ENCODE peak calls at places on chromosomes 4 and X, in four cellular contexts. One of them, this sample, is unnamed.

GRCh38 chr4:10007436-10007740 is 13.9 kb downstream of the SLC2A9 start:
- DNase-seq in H1: no peak
- DNase-seq in IMR-90: no peak
- DNase-seq in mesendoderm: no peak
- DNase-seq in this sample: no peak

GRCh38 chrX:45143455-45143854 is 57.2 kb downstream of the DIPK2B start:
- DNase-seq in H1: no peak
- DNase-seq in IMR-90: no peak
- DNase-seq in mesendoderm: no peak
- DNase-seq in this sample: no peak

GRCh38 chr4:124427095-124427767 is 285.3 kb downstream of the ANKRD50 start:
- DNase-seq in H1: no peak
- DNase-seq in IMR-90: no peak
- DNase-seq in mesendoderm: peak; percentile 24
- DNase-seq in this sample: no peak

GRCh38 chr4:77481856-77482255 is 123.8 kb upstream of the CXCL13 start:
- DNase-seq in H1: no peak
- DNase-seq in IMR-90: no peak
- DNase-seq in mesendoderm: no peak
- DNase-seq in this sample: no peak

GRCh38 chr4:88953400-88953799 is 103.6 kb downstream of the FAM13A start:
- DNase-seq in H1: no peak
- DNase-seq in IMR-90: no peak
- DNase-seq in mesendoderm: no peak
- DNase-seq in this sample: no peak

GRCh38 chr4:83196936-83197335 is 82.4 kb upstream of the PLAC8 start:
- DNase-seq in H1: no peak
- DNase-seq in IMR-90: no peak
- DNase-seq in mesendoderm: no peak
- DNase-seq in this sample: no peak

GRCh38 chr4:169070071-169070894 is 60.2 kb upstream of the CBR4 start:
- DNase-seq in H1: no peak
- DNase-seq in IMR-90: peak; percentile 70
- DNase-seq in mesendoderm: peak; percentile 97
- DNase-seq in this sample: peak; percentile 85

GRCh38 chrX:109777749-109778148 is 44.7 kb upstream of the ACSL4 start:
- DNase-seq in H1: no peak
- DNase-seq in IMR-90: no peak
- DNase-seq in mesendoderm: no peak
- DNase-seq in this sample: no peak

GRCh38 chr4:74794341-74794801 is at the start of gene BTC:
- DNase-seq in H1: peak; percentile 60
- DNase-seq in IMR-90: no peak
- DNase-seq in mesendoderm: peak; percentile 60
- DNase-seq in this sample: peak; percentile 58

GRCh38 chr4:123106741-123107140 is 184.3 kb upstream of the NUDT6 start:
- DNase-seq in H1: no peak
- DNase-seq in IMR-90: no peak
- DNase-seq in mesendoderm: no peak
- DNase-seq in this sample: no peak

GRCh38 chr4:4432341-4433125 is 45.6 kb downstream of the NSG1 start:
- DNase-seq in H1: no peak
- DNase-seq in IMR-90: no peak
- DNase-seq in mesendoderm: no peak
- DNase-seq in this sample: no peak

GRCh38 chr4:44160776-44161377 is 287.7 kb downstream of the KCTD8 start:
- DNase-seq in H1: no peak
- DNase-seq in IMR-90: no peak
- DNase-seq in mesendoderm: no peak
- DNase-seq in this sample: no peak

GRCh38 chr4:174665799-174666198 is 143.5 kb upstream of the HPGD start:
- DNase-seq in H1: no peak
- DNase-seq in IMR-90: no peak
- DNase-seq in mesendoderm: no peak
- DNase-seq in this sample: no peak

GRCh38 chr4:140757220-140757607 is 1.0 kb upstream of the TBC1D9 start:
- DNase-seq in H1: no peak
- DNase-seq in IMR-90: no peak
- DNase-seq in mesendoderm: no peak
- DNase-seq in this sample: no peak

GRCh38 chr4:99395595-99396364 is 39.4 kb downstream of the ADH7 start:
- DNase-seq in H1: no peak
- DNase-seq in IMR-90: peak; percentile 67
- DNase-seq in mesendoderm: no peak
- DNase-seq in this sample: no peak

GRCh38 chrX:136823175-136823574 is 42.4 kb upstream of the ARHGEF6 start:
- DNase-seq in H1: no peak
- DNase-seq in IMR-90: peak; percentile 54
- DNase-seq in mesendoderm: no peak
- DNase-seq in this sample: no peak

GRCh38 chrX:11739796-11740195 is 18.2 kb upstream of the MSL3 start:
- DNase-seq in H1: no peak
- DNase-seq in IMR-90: no peak
- DNase-seq in mesendoderm: no peak
- DNase-seq in this sample: no peak

GRCh38 chrX:16653424-16653823 is 3.5 kb downstream of the S100G start:
- DNase-seq in H1: no peak
- DNase-seq in IMR-90: no peak
- DNase-seq in mesendoderm: no peak
- DNase-seq in this sample: no peak

GRCh38 chrX:52031371-52031770 is 37.6 kb downstream of the MAGED4B start:
- DNase-seq in H1: no peak
- DNase-seq in IMR-90: no peak
- DNase-seq in mesendoderm: no peak
- DNase-seq in this sample: no peak

GRCh38 chr4:184288451-184289178 is 70.9 kb upstream of the ENPP6 start:
- DNase-seq in H1: peak; percentile 43
- DNase-seq in IMR-90: no peak
- DNase-seq in mesendoderm: no peak
- DNase-seq in this sample: no peak

GRCh38 chr4:157803441-157804168 is 369.2 kb downstream of the GASK1B start:
- DNase-seq in H1: no peak
- DNase-seq in IMR-90: no peak
- DNase-seq in mesendoderm: no peak
- DNase-seq in this sample: no peak

GRCh38 chrX:123846598-123847038 is 13.2 kb upstream of the XIAP start:
- DNase-seq in H1: no peak
- DNase-seq in IMR-90: peak; percentile 41
- DNase-seq in mesendoderm: no peak
- DNase-seq in this sample: no peak

GRCh38 chrX:69117876-69118526 is 47.3 kb downstream of the PJA1 start:
- DNase-seq in H1: no peak
- DNase-seq in IMR-90: no peak
- DNase-seq in mesendoderm: no peak
- DNase-seq in this sample: no peak

GRCh38 chrX:153953342-153953830 is 8.9 kb upstream of the RENBP start:
- DNase-seq in H1: peak; percentile 91
- DNase-seq in IMR-90: peak; percentile 50
- DNase-seq in mesendoderm: peak; percentile 65
- DNase-seq in this sample: peak; percentile 74

GRCh38 chr4:117529401-117529800 is 444.0 kb upstream of the TRAM1L1 start:
- DNase-seq in H1: no peak
- DNase-seq in IMR-90: no peak
- DNase-seq in mesendoderm: no peak
- DNase-seq in this sample: no peak

GRCh38 chr4:169823685-169824084 is 65.9 kb upstream of the HPF1 start:
- DNase-seq in H1: peak; percentile 58
- DNase-seq in IMR-90: peak; percentile 60
- DNase-seq in mesendoderm: peak; percentile 87
- DNase-seq in this sample: peak; percentile 63

GRCh38 chrX:38347136-38347535 is 5.3 kb upstream of the OTC start:
- DNase-seq in H1: no peak
- DNase-seq in IMR-90: peak; percentile 52
- DNase-seq in mesendoderm: peak; percentile 60
- DNase-seq in this sample: no peak

GRCh38 chrX:139882299-139882698 is 50.6 kb downstream of the ATP11C start:
- DNase-seq in H1: no peak
- DNase-seq in IMR-90: no peak
- DNase-seq in mesendoderm: no peak
- DNase-seq in this sample: no peak

GRCh38 chr4:171035909-171036308 is 777.3 kb upstream of the GALNTL6 start:
- DNase-seq in H1: no peak
- DNase-seq in IMR-90: no peak
- DNase-seq in mesendoderm: no peak
- DNase-seq in this sample: no peak

GRCh38 chr4:77193511-77194236 is 36.7 kb downstream of the CCNG2 start:
- DNase-seq in H1: peak; percentile 80
- DNase-seq in IMR-90: no peak
- DNase-seq in mesendoderm: peak; percentile 88
- DNase-seq in this sample: peak; percentile 91

GRCh38 chr4:40984051-40984450 is 230.3 kb downstream of the APBB2 start:
- DNase-seq in H1: no peak
- DNase-seq in IMR-90: peak; percentile 21
- DNase-seq in mesendoderm: no peak
- DNase-seq in this sample: no peak

GRCh38 chr4:77773101-77773500 is 46.1 kb downstream of the CNOT6L start:
- DNase-seq in H1: no peak
- DNase-seq in IMR-90: peak; percentile 87
- DNase-seq in mesendoderm: no peak
- DNase-seq in this sample: no peak

GRCh38 chrX:129773649-129774458 is 5.9 kb upstream of the SASH3 start:
- DNase-seq in H1: no peak
- DNase-seq in IMR-90: no peak
- DNase-seq in mesendoderm: no peak
- DNase-seq in this sample: no peak

GRCh38 chrX:96394566-96394965 is 290.1 kb upstream of the DIAPH2 start:
- DNase-seq in H1: no peak
- DNase-seq in IMR-90: peak; percentile 41
- DNase-seq in mesendoderm: peak; percentile 16
- DNase-seq in this sample: no peak

GRCh38 chr4:8435656-8436121 is 4.8 kb downstream of the ACOX3 start:
- DNase-seq in H1: no peak
- DNase-seq in IMR-90: peak; percentile 15
- DNase-seq in mesendoderm: peak; percentile 90
- DNase-seq in this sample: no peak

GRCh38 chr4:20444599-20445337 is 193.1 kb downstream of the SLIT2 start:
- DNase-seq in H1: no peak
- DNase-seq in IMR-90: no peak
- DNase-seq in mesendoderm: no peak
- DNase-seq in this sample: no peak

GRCh38 chr4:113109106-113109740 is 59.8 kb downstream of the ANK2 start:
- DNase-seq in H1: no peak
- DNase-seq in IMR-90: no peak
- DNase-seq in mesendoderm: no peak
- DNase-seq in this sample: no peak

GRCh38 chr4:119736559-119736958 is 108.0 kb upstream of the PDE5A start:
- DNase-seq in H1: no peak
- DNase-seq in IMR-90: peak; percentile 50
- DNase-seq in mesendoderm: no peak
- DNase-seq in this sample: no peak

DNA sequence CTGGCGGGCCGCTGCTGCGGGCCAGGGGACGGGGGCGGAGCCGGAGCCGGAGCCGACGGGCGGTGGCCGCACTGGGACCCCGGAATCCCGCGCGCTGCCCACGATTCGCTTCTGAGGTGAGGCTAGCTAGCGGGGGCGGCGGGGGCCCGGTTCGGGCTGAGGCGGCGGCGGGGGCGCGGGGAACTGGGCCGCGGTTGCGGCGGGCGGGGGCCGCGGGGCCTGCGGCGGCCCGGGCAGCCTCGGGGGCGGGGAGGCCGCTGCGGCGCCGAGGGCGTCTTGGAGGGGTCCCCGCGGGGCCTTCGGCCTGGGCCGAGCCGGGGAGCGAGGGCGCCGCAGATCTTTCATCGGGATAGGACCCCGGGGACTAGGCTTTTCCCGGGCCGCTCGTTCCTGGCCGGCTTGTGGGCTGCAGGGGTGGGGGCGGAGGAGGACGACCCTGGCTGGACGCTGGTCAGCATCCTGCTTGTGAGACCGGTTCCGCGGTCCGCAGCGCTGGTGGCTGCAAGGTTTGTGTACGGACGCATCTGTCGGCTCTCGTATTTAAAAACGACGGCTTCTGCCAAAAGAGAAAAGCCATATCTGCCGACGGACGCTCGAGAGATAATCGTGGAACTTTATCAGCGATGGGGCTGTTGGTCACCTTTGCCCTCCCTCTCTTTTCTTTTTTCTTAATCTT is 403 bp downstream of the ADD1 start:
- DNase-seq in H1: no peak
- DNase-seq in IMR-90: peak; percentile 24
- DNase-seq in mesendoderm: peak; percentile 49
- DNase-seq in this sample: peak; percentile 43
- H3K56ac ChIP-seq in H1: peak overlapping the region; percentile 53
- H3K56ac ChIP-seq in IMR-90: peak overlapping the region; percentile 77
- H3K56ac ChIP-seq in mesendoderm: peak overlapping the region; percentile 90
- H3K56ac ChIP-seq in this sample: no peak overlapping the region

GRCh38 chr4:6770581-6771228 is 11.8 kb upstream of the KIAA0232 start:
- DNase-seq in H1: no peak
- DNase-seq in IMR-90: no peak
- DNase-seq in mesendoderm: no peak
- DNase-seq in this sample: no peak
- H3K56ac ChIP-seq in H1: no peak overlapping the region
- H3K56ac ChIP-seq in IMR-90: no peak overlapping the region
- H3K56ac ChIP-seq in mesendoderm: no peak overlapping the region
- H3K56ac ChIP-seq in this sample: no peak overlapping the region

DNA sequence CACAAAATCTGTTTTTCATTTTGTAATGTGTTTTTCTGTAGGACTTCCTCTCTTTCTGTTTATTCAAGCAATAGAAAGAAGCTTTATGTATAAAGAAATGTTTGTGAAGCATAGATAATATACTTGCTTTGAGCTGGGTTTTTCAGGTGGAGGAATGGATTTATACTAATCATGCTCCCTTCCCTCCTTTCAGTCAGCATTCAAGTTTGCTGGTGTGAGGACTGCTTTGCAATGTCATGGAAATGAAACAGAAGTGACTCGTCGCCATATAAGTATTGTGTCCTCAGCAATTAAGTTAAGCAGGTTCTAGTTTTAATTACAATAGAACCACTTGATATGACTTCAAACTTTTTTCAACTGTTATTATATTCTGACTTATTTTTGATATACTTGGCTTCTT is 1447.1 kb downstream of the PCDH19 start:
- DNase-seq in H1: no peak
- DNase-seq in IMR-90: no peak
- DNase-seq in mesendoderm: peak; percentile 2
- DNase-seq in this sample: no peak
- H3K56ac ChIP-seq in H1: no peak overlapping the region
- H3K56ac ChIP-seq in IMR-90: no peak overlapping the region
- H3K56ac ChIP-seq in mesendoderm: no peak overlapping the region
- H3K56ac ChIP-seq in this sample: no peak overlapping the region

DNA sequence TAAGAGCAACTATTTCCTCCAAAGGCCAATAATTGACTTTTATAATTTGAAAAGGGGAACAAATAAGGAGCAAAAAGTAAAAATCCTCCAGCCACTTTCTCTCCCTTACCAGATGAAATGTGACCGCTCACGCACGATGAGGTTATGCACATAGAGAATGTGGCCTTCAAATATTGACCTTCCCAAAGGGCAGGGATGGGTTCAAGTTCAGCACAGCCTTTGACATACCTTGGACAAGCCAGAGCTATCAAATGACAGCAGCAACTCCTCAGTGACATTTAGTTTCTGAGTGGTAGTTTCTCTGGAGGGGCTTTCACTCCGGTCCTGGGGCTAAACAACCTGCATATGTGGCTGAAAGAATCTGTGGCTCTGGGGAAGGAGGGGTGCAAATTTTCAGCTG is 50.7 kb downstream of the AMOT start:
- DNase-seq in H1: no peak
- DNase-seq in IMR-90: no peak
- DNase-seq in mesendoderm: no peak
- DNase-seq in this sample: no peak
- H3K56ac ChIP-seq in H1: no peak overlapping the region
- H3K56ac ChIP-seq in IMR-90: no peak overlapping the region
- H3K56ac ChIP-seq in mesendoderm: no peak overlapping the region
- H3K56ac ChIP-seq in this sample: no peak overlapping the region

GRCh38 chr4:149511558-149512298 is 303.9 kb downstream of the IQCM start:
- DNase-seq in H1: no peak
- DNase-seq in IMR-90: no peak
- DNase-seq in mesendoderm: no peak
- DNase-seq in this sample: no peak
- H3K56ac ChIP-seq in H1: no peak overlapping the region
- H3K56ac ChIP-seq in IMR-90: no peak overlapping the region
- H3K56ac ChIP-seq in mesendoderm: no peak overlapping the region
- H3K56ac ChIP-seq in this sample: no peak overlapping the region